ENCODE peak calls at places on chromosomes 7 and 10, in six cellular contexts. C is NCI-H774, P is HFFc6, R is prostate gland, V is brain pericyte, S is RKO. N is an unnamed sample.

GRCh38 chr10:33664070-33664469 is 329.6 kb upstream of the NRP1 start:
- DNase-seq in P (no peak), S (no peak), V (no peak), C (no peak), R (no peak), N (no peak)

GRCh38 chr7:137772748-137773147 is 74.0 kb downstream of the DGKI start:
- DNase-seq in S (peak), P (peak), V (no peak), C (no peak), R (no peak), N (no peak)

GRCh38 chr7:94386416-94386815 is 8.3 kb upstream of the COL1A2 start:
- DNase-seq in V (no peak), C (no peak), S (no peak), R (no peak), P (no peak), N (no peak)

GRCh38 chr10:34648507-34648906 is 166.6 kb downstream of the PARD3 start:
- DNase-seq in C (no peak), S (no peak), R (no peak), V (no peak), P (no peak), N (no peak)

GRCh38 chr7:67618569-67619543 is 622.2 kb downstream of the TYW1 start:
- DNase-seq in P (no peak), V (no peak), R (no peak), C (peak), S (no peak), N (peak)

GRCh38 chr10:74585231-74586087 is 240.9 kb upstream of the KAT6B start:
- DNase-seq in C (no peak), S (no peak), V (no peak), P (no peak), R (peak), N (peak)

GRCh38 chr7:39589323-39590111 is 23.3 kb downstream of the YAE1 start:
- DNase-seq in V (no peak), S (peak), P (peak), C (no peak), R (no peak), N (no peak)

GRCh38 chr7:81150951-81151361 is 232.1 kb upstream of the SEMA3C start:
- DNase-seq in S (no peak), V (no peak), P (no peak), C (no peak), R (no peak), N (peak)

GRCh38 chr7:43535810-43536585 is 46.9 kb upstream of the STK17A start:
- DNase-seq in S (no peak), V (peak), R (no peak), P (peak), C (no peak), N (no peak)

GRCh38 chr7:151793531-151793935 is 83.4 kb downstream of the PRKAG2 start:
- DNase-seq in C (no peak), P (no peak), R (no peak), V (no peak), S (no peak), N (no peak)

GRCh38 chr10:51706225-51706624 is 6.8 kb upstream of the CSTF2T start:
- DNase-seq in C (no peak), P (no peak), R (no peak), V (no peak), S (no peak), N (no peak)

GRCh38 chr10:97542169-97543024 is 30.2 kb upstream of the ANKRD2 start:
- DNase-seq in P (peak), V (peak), S (peak), R (peak), C (no peak), N (no peak)

GRCh38 chr10:116565533-116565932 is 19.8 kb downstream of the PNLIP start:
- DNase-seq in C (no peak), R (no peak), P (no peak), S (no peak), V (no peak), N (no peak)

GRCh38 chr7:23490357-23491131 is 20.3 kb upstream of the IGF2BP3 start:
- DNase-seq in V (no peak), C (no peak), R (no peak), S (no peak), P (no peak), N (peak)

GRCh38 chr10:119206603-119207366 is 586 bp upstream of the GRK5 start:
- DNase-seq in S (peak), R (peak), C (peak), V (no peak), P (peak), N (peak)

GRCh38 chr10:86258488-86258887 is 108.1 kb downstream of the GRID1 start:
- DNase-seq in P (no peak), S (peak), C (no peak), V (no peak), R (no peak), N (no peak)

GRCh38 chr7:128090492-128090891 is 59.3 kb upstream of the LRRC4 start:
- DNase-seq in R (no peak), S (no peak), P (no peak), V (no peak), C (no peak), N (no peak)

GRCh38 chr10:123559066-123559822 is 106.9 kb upstream of the GPR26 start:
- DNase-seq in S (peak), V (no peak), R (peak), P (peak), C (peak), N (peak)

GRCh38 chr7:158344706-158345300 is 242.8 kb downstream of the PTPRN2 start:
- DNase-seq in C (no peak), R (no peak), P (no peak), S (no peak), V (no peak), N (no peak)

GRCh38 chr7:150978136-150978789 is at the start of gene KCNH2:
- DNase-seq in V (no peak), R (no peak), S (peak), C (peak), P (no peak), N (peak)

GRCh38 chr10:69801094-69801433 is 642 bp upstream of the COL13A1 start:
- DNase-seq in C (no peak), P (peak), R (no peak), V (no peak), S (peak), N (peak)

GRCh38 chr7:107644704-107645083 is 15.9 kb upstream of the SLC26A4 start:
- DNase-seq in P (no peak), V (no peak), S (no peak), C (no peak), R (no peak), N (no peak)

GRCh38 chr10:133163889-133164815 is 4.1 kb downstream of the KNDC1 start:
- DNase-seq in S (no peak), R (no peak), V (no peak), P (no peak), C (no peak), N (no peak)

GRCh38 chr7:44587843-44588711 is 6.0 kb upstream of the TMED4 start:
- DNase-seq in P (peak), V (no peak), R (peak), S (peak), C (peak), N (peak)

GRCh38 chr10:123759496-123760070 is 93.4 kb downstream of the GPR26 start:
- DNase-seq in C (no peak), P (no peak), S (no peak), V (no peak), R (no peak), N (no peak)

GRCh38 chr10:97000487-97001182 is 168.5 kb downstream of the LCOR start:
- DNase-seq in R (no peak), S (no peak), P (no peak), C (no peak), V (no peak), N (no peak)

GRCh38 chr10:13371879-13372470 is 23.9 kb upstream of the SEPHS1 start:
- DNase-seq in R (peak), S (peak), C (peak), V (peak), P (peak), N (peak)

GRCh38 chr10:29104661-29105369 is 184.1 kb upstream of the LYZL1 start:
- DNase-seq in V (no peak), S (no peak), P (no peak), R (no peak), C (no peak), N (no peak)

GRCh38 chr7:16212032-16212431 is 209.3 kb downstream of the CRPPA start:
- DNase-seq in S (no peak), R (no peak), V (no peak), C (no peak), P (no peak), N (no peak)

GRCh38 chr10:47419421-47419820 is 35.3 kb upstream of the ZNF488 start:
- DNase-seq in V (no peak), P (no peak), S (no peak), R (no peak), C (no peak), N (no peak)

GRCh38 chr10:126867567-126868365 is 37.5 kb upstream of the DOCK1 start:
- DNase-seq in R (no peak), P (peak), S (no peak), V (peak), C (no peak), N (no peak)

GRCh38 chr7:1423266-1423811 is 35.9 kb downstream of the MICALL2 start:
- DNase-seq in P (no peak), V (no peak), S (no peak), C (no peak), R (no peak), N (no peak)

GRCh38 chr10:73648975-73649829 is 6.6 kb downstream of the SYNPO2L start:
- DNase-seq in V (no peak), C (no peak), S (no peak), R (no peak), P (peak), N (no peak)

GRCh38 chr7:25546306-25546705 is 318.0 kb upstream of the NPVF start:
- DNase-seq in V (no peak), S (no peak), C (no peak), P (no peak), R (no peak), N (no peak)

GRCh38 chr10:77051837-77052236 is 585.8 kb downstream of the KCNMA1 start:
- DNase-seq in C (no peak), S (no peak), P (no peak), V (no peak), R (no peak), N (no peak)

GRCh38 chr7:521221-522070 is 1.8 kb upstream of the PDGFA start:
- DNase-seq in P (peak), V (no peak), S (no peak), R (peak), C (no peak), N (no peak)